ENCODE peak calls at places on chromosome 5, in nine cellular contexts. One of them, this sample, is unnamed.

GRCh38 chr5:157870837-157871834 is 12.2 kb upstream of the CLINT1 start:
- DNase-seq in HTR-8/SVneo: no peak
- DNase-seq in HEK293T: no peak
- DNase-seq in NCI-H1105: no peak
- DNase-seq in LoVo: peak
- DNase-seq in putamen: no peak
- DNase-seq in GM20000: no peak
- DNase-seq in endothelial cell: no peak
- DNase-seq in COR-L47: peak
- DNase-seq in this sample: no peak

GRCh38 chr5:116466740-116467139 is 107.9 kb downstream of the SEMA6A start:
- DNase-seq in HTR-8/SVneo: no peak
- DNase-seq in HEK293T: no peak
- DNase-seq in NCI-H1105: no peak
- DNase-seq in LoVo: no peak
- DNase-seq in putamen: no peak
- DNase-seq in GM20000: no peak
- DNase-seq in endothelial cell: no peak
- DNase-seq in COR-L47: no peak
- DNase-seq in this sample: no peak

GRCh38 chr5:31853398-31854135 is 214.6 kb downstream of the PDZD2 start:
- DNase-seq in HTR-8/SVneo: no peak
- DNase-seq in HEK293T: no peak
- DNase-seq in NCI-H1105: no peak
- DNase-seq in LoVo: no peak
- DNase-seq in putamen: no peak
- DNase-seq in GM20000: no peak
- DNase-seq in endothelial cell: no peak
- DNase-seq in COR-L47: no peak
- DNase-seq in this sample: no peak

GRCh38 chr5:53549792-53550191 is 10.6 kb upstream of the NDUFS4 start:
- DNase-seq in HTR-8/SVneo: no peak
- DNase-seq in HEK293T: no peak
- DNase-seq in NCI-H1105: no peak
- DNase-seq in LoVo: no peak
- DNase-seq in putamen: no peak
- DNase-seq in GM20000: no peak
- DNase-seq in endothelial cell: no peak
- DNase-seq in COR-L47: no peak
- DNase-seq in this sample: no peak

GRCh38 chr5:158701406-158702177 is 398.1 kb downstream of the EBF1 start:
- DNase-seq in HTR-8/SVneo: peak
- DNase-seq in HEK293T: no peak
- DNase-seq in NCI-H1105: no peak
- DNase-seq in LoVo: peak
- DNase-seq in putamen: no peak
- DNase-seq in GM20000: no peak
- DNase-seq in endothelial cell: no peak
- DNase-seq in COR-L47: no peak
- DNase-seq in this sample: no peak

GRCh38 chr5:96565843-96566242 is 96.3 kb upstream of the CAST start:
- DNase-seq in HTR-8/SVneo: no peak
- DNase-seq in HEK293T: no peak
- DNase-seq in NCI-H1105: peak
- DNase-seq in LoVo: no peak
- DNase-seq in putamen: peak
- DNase-seq in GM20000: peak
- DNase-seq in endothelial cell: no peak
- DNase-seq in COR-L47: peak
- DNase-seq in this sample: no peak

GRCh38 chr5:154479944-154480750 is 2.1 kb upstream of the HAND1 start:
- DNase-seq in HTR-8/SVneo: no peak
- DNase-seq in HEK293T: no peak
- DNase-seq in NCI-H1105: no peak
- DNase-seq in LoVo: no peak
- DNase-seq in putamen: no peak
- DNase-seq in GM20000: peak
- DNase-seq in endothelial cell: no peak
- DNase-seq in COR-L47: no peak
- DNase-seq in this sample: no peak

GRCh38 chr5:53170748-53171349 is 61.3 kb upstream of the MOCS2 start:
- DNase-seq in HTR-8/SVneo: peak
- DNase-seq in HEK293T: peak
- DNase-seq in NCI-H1105: no peak
- DNase-seq in LoVo: peak
- DNase-seq in putamen: peak
- DNase-seq in GM20000: peak
- DNase-seq in endothelial cell: peak
- DNase-seq in COR-L47: peak
- DNase-seq in this sample: peak

GRCh38 chr5:125657936-125658335 is 765.3 kb upstream of the GRAMD2B start:
- DNase-seq in HTR-8/SVneo: no peak
- DNase-seq in HEK293T: no peak
- DNase-seq in NCI-H1105: no peak
- DNase-seq in LoVo: no peak
- DNase-seq in putamen: peak
- DNase-seq in GM20000: no peak
- DNase-seq in endothelial cell: no peak
- DNase-seq in COR-L47: no peak
- DNase-seq in this sample: no peak

GRCh38 chr5:95621839-95622629 is 2.1 kb downstream of the GPR150 start:
- DNase-seq in HTR-8/SVneo: no peak
- DNase-seq in HEK293T: no peak
- DNase-seq in NCI-H1105: no peak
- DNase-seq in LoVo: no peak
- DNase-seq in putamen: no peak
- DNase-seq in GM20000: no peak
- DNase-seq in endothelial cell: no peak
- DNase-seq in COR-L47: no peak
- DNase-seq in this sample: peak

GRCh38 chr5:96703384-96703910 is 41.3 kb downstream of the CAST start:
- DNase-seq in HTR-8/SVneo: peak
- DNase-seq in HEK293T: no peak
- DNase-seq in NCI-H1105: no peak
- DNase-seq in LoVo: peak
- DNase-seq in putamen: no peak
- DNase-seq in GM20000: no peak
- DNase-seq in endothelial cell: no peak
- DNase-seq in COR-L47: no peak
- DNase-seq in this sample: peak

GRCh38 chr5:68196876-68197275 is 18.7 kb upstream of the PIK3R1 start:
- DNase-seq in HTR-8/SVneo: no peak
- DNase-seq in HEK293T: no peak
- DNase-seq in NCI-H1105: no peak
- DNase-seq in LoVo: no peak
- DNase-seq in putamen: no peak
- DNase-seq in GM20000: peak
- DNase-seq in endothelial cell: no peak
- DNase-seq in COR-L47: no peak
- DNase-seq in this sample: no peak